ENCODE peak calls at places on chromosomes 3 and 15, in four cellular contexts. One of them, this sample, is unnamed.
A peak's percentile ranks its signal among the peaks of the same experiment; 100 is the strongest.

GRCh38 chr15:43441316-43441715 is 51.6 kb downstream of the TP53BP1 start:
- DNase-seq in kidney: no peak
- DNase-seq in IMR-90: peak; percentile 50
- DNase-seq in MCF 10A: peak; percentile 17
- DNase-seq in this sample: no peak

GRCh38 chr3:31178467-31178866 is 284.0 kb upstream of the GADL1 start:
- DNase-seq in kidney: no peak
- DNase-seq in IMR-90: no peak
- DNase-seq in MCF 10A: no peak
- DNase-seq in this sample: no peak

GRCh38 chr3:153669527-153669926 is 451.7 kb upstream of the ARHGEF26 start:
- DNase-seq in kidney: no peak
- DNase-seq in IMR-90: no peak
- DNase-seq in MCF 10A: no peak
- DNase-seq in this sample: no peak

GRCh38 chr3:133230191-133230590 is 169.7 kb upstream of the BFSP2 start:
- DNase-seq in kidney: no peak
- DNase-seq in IMR-90: no peak
- DNase-seq in MCF 10A: no peak
- DNase-seq in this sample: no peak

GRCh38 chr3:47781326-47781684 is 388 bp downstream of the SMARCC1 start:
- DNase-seq in kidney: no peak
- DNase-seq in IMR-90: no peak
- DNase-seq in MCF 10A: no peak
- DNase-seq in this sample: peak; percentile 54

GRCh38 chr3:110246796-110247369 is 824.7 kb upstream of the NECTIN3 start:
- DNase-seq in kidney: no peak
- DNase-seq in IMR-90: no peak
- DNase-seq in MCF 10A: peak; percentile 7
- DNase-seq in this sample: no peak

GRCh38 chr3:143644370-143645089 is 203.7 kb downstream of the SLC9A9 start:
- DNase-seq in kidney: no peak
- DNase-seq in IMR-90: peak; percentile 59
- DNase-seq in MCF 10A: peak; percentile 85
- DNase-seq in this sample: peak; percentile 31

GRCh38 chr3:50617096-50617791 is at the start of gene MAPKAPK3:
- DNase-seq in kidney: peak; percentile 90
- DNase-seq in IMR-90: no peak
- DNase-seq in MCF 10A: peak; percentile 36
- DNase-seq in this sample: peak; percentile 8

GRCh38 chr3:8658326-8659212 is 14.0 kb upstream of the SSUH2 start:
- DNase-seq in kidney: peak; percentile 91
- DNase-seq in IMR-90: peak; percentile 21
- DNase-seq in MCF 10A: peak; percentile 76
- DNase-seq in this sample: no peak

GRCh38 chr3:159293493-159293892 is 491.6 kb downstream of the MFSD1 start:
- DNase-seq in kidney: no peak
- DNase-seq in IMR-90: no peak
- DNase-seq in MCF 10A: no peak
- DNase-seq in this sample: no peak

GRCh38 chr3:111723293-111723963 is 128.3 kb upstream of the ZBED2 start:
- DNase-seq in kidney: no peak
- DNase-seq in IMR-90: peak; percentile 80
- DNase-seq in MCF 10A: peak; percentile 76
- DNase-seq in this sample: no peak

GRCh38 chr15:67105065-67105951 is 39.9 kb downstream of the SMAD3 start:
- DNase-seq in kidney: peak; percentile 83
- DNase-seq in IMR-90: peak; percentile 99
- DNase-seq in MCF 10A: peak; percentile 97
- DNase-seq in this sample: no peak

GRCh38 chr3:123780656-123781055 is 103.5 kb downstream of the MYLK start:
- DNase-seq in kidney: no peak
- DNase-seq in IMR-90: peak; percentile 72
- DNase-seq in MCF 10A: no peak
- DNase-seq in this sample: no peak

GRCh38 chr15:25943831-25944230 is 80.7 kb upstream of the ATP10A start:
- DNase-seq in kidney: no peak
- DNase-seq in IMR-90: no peak
- DNase-seq in MCF 10A: no peak
- DNase-seq in this sample: no peak

GRCh38 chr3:14208977-14209394 is 30.4 kb downstream of the LSM3 start:
- DNase-seq in kidney: no peak
- DNase-seq in IMR-90: peak; percentile 85
- DNase-seq in MCF 10A: no peak
- DNase-seq in this sample: no peak

GRCh38 chr15:37764733-37765191 is 169.7 kb upstream of the TMCO5A start:
- DNase-seq in kidney: no peak
- DNase-seq in IMR-90: peak; percentile 74
- DNase-seq in MCF 10A: peak; percentile 63
- DNase-seq in this sample: peak; percentile 14

GRCh38 chr3:196039359-196039758 is 42.5 kb downstream of the TFRC start:
- DNase-seq in kidney: no peak
- DNase-seq in IMR-90: no peak
- DNase-seq in MCF 10A: no peak
- DNase-seq in this sample: no peak

GRCh38 chr3:188583476-188584161 is 429.7 kb downstream of the LPP start:
- DNase-seq in kidney: no peak
- DNase-seq in IMR-90: peak; percentile 29
- DNase-seq in MCF 10A: no peak
- DNase-seq in this sample: no peak

GRCh38 chr15:69367231-69367630 is 46.9 kb upstream of the KIF23 start:
- DNase-seq in kidney: no peak
- DNase-seq in IMR-90: no peak
- DNase-seq in MCF 10A: no peak
- DNase-seq in this sample: no peak

GRCh38 chr3:36597422-36597821 is 166.9 kb downstream of the DCLK3 start:
- DNase-seq in kidney: no peak
- DNase-seq in IMR-90: peak; percentile 17
- DNase-seq in MCF 10A: peak; percentile 66
- DNase-seq in this sample: no peak

GRCh38 chr3:45182915-45183881 is 37.0 kb upstream of the CDCP1 start:
- DNase-seq in kidney: peak; percentile 81
- DNase-seq in IMR-90: peak; percentile 54
- DNase-seq in MCF 10A: peak; percentile 94
- DNase-seq in this sample: no peak

GRCh38 chr3:10524799-10525301 is 19.5 kb upstream of the ATP2B2 start:
- DNase-seq in kidney: no peak
- DNase-seq in IMR-90: no peak
- DNase-seq in MCF 10A: no peak
- DNase-seq in this sample: no peak

GRCh38 chr3:95934181-95934580 is 880.2 kb upstream of the EPHA6 start:
- DNase-seq in kidney: no peak
- DNase-seq in IMR-90: no peak
- DNase-seq in MCF 10A: no peak
- DNase-seq in this sample: no peak

GRCh38 chr3:66039590-66039887 is 821 bp upstream of the MAGI1 start:
- DNase-seq in kidney: peak; percentile 83
- DNase-seq in IMR-90: no peak
- DNase-seq in MCF 10A: peak; percentile 16
- DNase-seq in this sample: peak; percentile 23

GRCh38 chr3:127275287-127275781 is 12.5 kb downstream of the PRR20G start:
- DNase-seq in kidney: no peak
- DNase-seq in IMR-90: no peak
- DNase-seq in MCF 10A: peak; percentile 79
- DNase-seq in this sample: no peak

GRCh38 chr3:81581966-81582599 is 179.4 kb downstream of the GBE1 start:
- DNase-seq in kidney: no peak
- DNase-seq in IMR-90: peak; percentile 47
- DNase-seq in MCF 10A: peak; percentile 55
- DNase-seq in this sample: peak; percentile 33

GRCh38 chr3:182913889-182914288 is 66.4 kb downstream of the DCUN1D1 start:
- DNase-seq in kidney: no peak
- DNase-seq in IMR-90: no peak
- DNase-seq in MCF 10A: no peak
- DNase-seq in this sample: no peak

GRCh38 chr15:83207622-83208356 is at the start of gene HDGFL3:
- DNase-seq in kidney: peak; percentile 89
- DNase-seq in IMR-90: peak; percentile 39
- DNase-seq in MCF 10A: peak; percentile 60
- DNase-seq in this sample: peak; percentile 60
- TF ChIP-seq CTCF in kidney: no peak
- TF ChIP-seq CTCF in IMR-90: no peak
- TF ChIP-seq CTCF in MCF 10A: peak; percentile 19
- TF ChIP-seq CTCF in this sample: peak; percentile 35

DNA sequence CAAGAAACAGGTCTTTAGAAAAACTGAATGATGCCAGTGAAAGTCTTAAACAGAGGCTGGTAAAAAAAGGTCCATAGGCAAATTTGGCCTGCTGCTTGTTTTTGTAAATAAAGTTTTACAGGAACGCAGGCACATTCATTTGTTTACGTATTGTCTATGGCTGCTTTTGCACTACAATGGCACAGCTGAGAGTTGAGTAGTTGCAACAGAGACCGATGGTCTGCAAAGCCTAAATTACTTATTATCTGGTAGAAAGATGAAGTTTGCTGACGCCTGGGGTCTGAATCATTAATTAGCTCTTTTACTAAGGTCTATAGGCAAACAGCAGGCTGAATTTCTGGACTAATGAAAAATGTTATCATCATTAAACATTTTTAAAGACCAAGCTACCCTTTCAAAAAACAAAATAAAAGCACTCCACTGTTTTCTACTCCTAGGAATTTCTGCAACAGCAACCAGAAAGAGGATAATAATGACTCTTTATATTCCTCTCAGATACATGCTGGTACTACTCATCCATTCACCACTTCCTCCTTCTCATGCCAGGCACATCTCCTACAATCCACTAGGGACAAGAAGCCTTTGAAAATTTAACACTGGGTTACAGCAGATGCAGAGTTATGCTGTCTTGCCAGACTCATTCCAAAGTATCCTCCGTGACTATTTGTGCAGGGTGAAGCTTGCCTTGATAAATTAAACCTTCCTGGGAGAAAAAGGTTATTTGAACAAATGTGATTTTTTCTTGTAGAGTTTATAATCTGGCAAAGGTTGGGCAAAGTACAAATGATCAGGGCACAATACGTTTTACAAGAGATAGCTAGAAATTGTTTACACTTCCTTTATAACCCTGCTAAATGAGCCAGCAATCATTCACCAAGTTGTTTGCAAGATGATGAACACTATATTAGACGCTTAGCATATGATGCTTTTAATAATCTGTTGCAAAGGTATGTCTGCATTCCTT is 6.0 kb downstream of the GATM start:
- DNase-seq in kidney: no peak
- DNase-seq in IMR-90: no peak
- DNase-seq in MCF 10A: no peak
- DNase-seq in this sample: no peak
- TF ChIP-seq CTCF in kidney: no peak
- TF ChIP-seq CTCF in IMR-90: no peak
- TF ChIP-seq CTCF in MCF 10A: no peak
- TF ChIP-seq CTCF in this sample: no peak

GRCh38 chr15:60324706-60325438 is 72.9 kb downstream of the ANXA2 start:
- DNase-seq in kidney: no peak
- DNase-seq in IMR-90: no peak
- DNase-seq in MCF 10A: no peak
- DNase-seq in this sample: no peak

GRCh38 chr15:60320365-60320764 is 77.4 kb downstream of the ANXA2 start:
- DNase-seq in kidney: no peak
- DNase-seq in IMR-90: no peak
- DNase-seq in MCF 10A: no peak
- DNase-seq in this sample: no peak

GRCh38 chr15:60325905-60326304 is 71.9 kb downstream of the ANXA2 start:
- DNase-seq in kidney: no peak
- DNase-seq in IMR-90: no peak
- DNase-seq in MCF 10A: no peak
- DNase-seq in this sample: no peak

GRCh38 chr15:60326343-60326742 is 71.4 kb downstream of the ANXA2 start:
- DNase-seq in kidney: no peak
- DNase-seq in IMR-90: no peak
- DNase-seq in MCF 10A: no peak
- DNase-seq in this sample: no peak

GRCh38 chr15:60323322-60323721 is 74.5 kb downstream of the ANXA2 start:
- DNase-seq in kidney: no peak
- DNase-seq in IMR-90: no peak
- DNase-seq in MCF 10A: no peak
- DNase-seq in this sample: no peak
- TF ChIP-seq CTCF in kidney: no peak
- TF ChIP-seq CTCF in IMR-90: no peak
- TF ChIP-seq CTCF in MCF 10A: no peak
- TF ChIP-seq CTCF in this sample: no peak

GRCh38 chr15:89429986-89430385 is 66.4 kb downstream of the RHCG start:
- DNase-seq in kidney: peak; percentile 26
- DNase-seq in IMR-90: no peak
- DNase-seq in MCF 10A: no peak
- DNase-seq in this sample: no peak

GRCh38 chr15:89423981-89424380 is 72.4 kb downstream of the RHCG start:
- DNase-seq in kidney: peak; percentile 18
- DNase-seq in IMR-90: no peak
- DNase-seq in MCF 10A: no peak
- DNase-seq in this sample: no peak

GRCh38 chr15:89429023-89429422 is 67.4 kb downstream of the RHCG start:
- DNase-seq in kidney: peak; percentile 46
- DNase-seq in IMR-90: no peak
- DNase-seq in MCF 10A: peak; percentile 36
- DNase-seq in this sample: no peak

GRCh38 chr15:89428246-89428645 is 68.1 kb downstream of the RHCG start:
- DNase-seq in kidney: peak; percentile 32
- DNase-seq in IMR-90: no peak
- DNase-seq in MCF 10A: no peak
- DNase-seq in this sample: no peak

GRCh38 chr15:89426500-89426899 is 69.9 kb downstream of the RHCG start:
- DNase-seq in kidney: peak; percentile 16
- DNase-seq in IMR-90: no peak
- DNase-seq in MCF 10A: no peak
- DNase-seq in this sample: no peak
- TF ChIP-seq CTCF in kidney: no peak
- TF ChIP-seq CTCF in IMR-90: no peak
- TF ChIP-seq CTCF in MCF 10A: no peak
- TF ChIP-seq CTCF in this sample: no peak

GRCh38 chr3:128859573-128860154 is 19.8 kb upstream of the ACAD9 start:
- DNase-seq in kidney: no peak
- DNase-seq in IMR-90: no peak
- DNase-seq in MCF 10A: no peak
- DNase-seq in this sample: no peak

GRCh38 chr3:128861491-128861890 is 17.9 kb upstream of the ACAD9 start:
- DNase-seq in kidney: no peak
- DNase-seq in IMR-90: no peak
- DNase-seq in MCF 10A: no peak
- DNase-seq in this sample: no peak

GRCh38 chr3:128864351-128864811 is 15.0 kb upstream of the ACAD9 start:
- DNase-seq in kidney: no peak
- DNase-seq in IMR-90: no peak
- DNase-seq in MCF 10A: no peak
- DNase-seq in this sample: no peak

GRCh38 chr3:128867200-128868125 is 12.0 kb upstream of the ACAD9 start:
- DNase-seq in kidney: no peak
- DNase-seq in IMR-90: no peak
- DNase-seq in MCF 10A: peak; percentile 65
- DNase-seq in this sample: peak; percentile 32

GRCh38 chr3:128863560-128863959 is 15.9 kb upstream of the ACAD9 start:
- DNase-seq in kidney: no peak
- DNase-seq in IMR-90: no peak
- DNase-seq in MCF 10A: no peak
- DNase-seq in this sample: no peak
- TF ChIP-seq CTCF in kidney: no peak
- TF ChIP-seq CTCF in IMR-90: peak; percentile 13
- TF ChIP-seq CTCF in MCF 10A: peak; percentile 41
- TF ChIP-seq CTCF in this sample: peak; percentile 42

GRCh38 chr3:157542711-157543485 is 39.7 kb upstream of the VEPH1 start:
- DNase-seq in kidney: peak; percentile 92
- DNase-seq in IMR-90: peak; percentile 45
- DNase-seq in MCF 10A: peak; percentile 32
- DNase-seq in this sample: peak; percentile 34
- TF ChIP-seq CTCF in kidney: no peak
- TF ChIP-seq CTCF in IMR-90: peak; percentile 25
- TF ChIP-seq CTCF in MCF 10A: no peak
- TF ChIP-seq CTCF in this sample: peak; percentile 47